ENCODE peak calls at places on chromosomes 11 and 22, in eight cellular contexts. E is NCI-H1417; U is stomach; J is Ammon's horn; F is heart left ventricle; A is stimulated activated CD8-positive, alpha-beta memory T cell treated with anti-CD3 and anti-CD28 coated beads, Interleukin-7, amount 100 ng/mL, for 1 hour; S is ecto neural progenitor cell; W is Panc1. Z is an unnamed sample.

GRCh38 chr11:61489833-61490585 is 18.5 kb upstream of the LRRC10B start:
- DNase-seq in J (no peak), W (no peak), U (no peak), E (no peak), A (no peak), S (peak), F (peak), Z (peak)

GRCh38 chr11:115222863-115223530 is 281.2 kb downstream of the CADM1 start:
- DNase-seq in E (no peak), F (no peak), U (no peak), S (no peak), J (no peak), W (no peak), A (no peak), Z (no peak)

GRCh38 chr11:16001899-16002426 is 354.4 kb downstream of the SOX6 start:
- DNase-seq in E (peak), F (no peak), S (no peak), A (no peak), U (peak), W (no peak), J (no peak), Z (peak)

GRCh38 chr11:75810637-75811383 is 4.2 kb upstream of the UVRAG start:
- DNase-seq in W (no peak), U (no peak), E (no peak), S (no peak), J (no peak), A (no peak), F (no peak), Z (no peak)

GRCh38 chr11:124882339-124883071 is 15.2 kb downstream of the ROBO4 start:
- DNase-seq in S (no peak), A (no peak), J (no peak), U (no peak), F (peak), E (no peak), W (no peak), Z (no peak)

GRCh38 chr22:29520851-29521250 is 32.7 kb downstream of the THOC5 start:
- DNase-seq in E (no peak), F (no peak), W (no peak), A (no peak), S (no peak), J (no peak), U (no peak), Z (no peak)

GRCh38 chr22:39155421-39155820 is 2.9 kb upstream of the CBX7 start:
- DNase-seq in W (no peak), E (no peak), A (no peak), J (no peak), S (no peak), F (no peak), U (no peak), Z (no peak)

GRCh38 chr11:34356576-34356917 is 1.3 kb downstream of the ABTB2 start:
- DNase-seq in A (no peak), J (peak), E (no peak), U (no peak), F (peak), W (no peak), S (peak), Z (peak)

GRCh38 chr11:116972692-116973091 is 125.5 kb downstream of the SIK3 start:
- DNase-seq in U (no peak), W (no peak), S (no peak), F (no peak), A (no peak), J (peak), E (no peak), Z (peak)

GRCh38 chr11:20156876-20157613 is 3.2 kb downstream of the DBX1 start:
- DNase-seq in W (no peak), U (no peak), E (no peak), A (no peak), F (no peak), S (peak), J (no peak), Z (no peak)

GRCh38 chr11:118883368-118884071 is at the start of gene CXCR5:
- DNase-seq in W (no peak), F (no peak), S (no peak), E (no peak), A (no peak), U (no peak), J (no peak), Z (no peak)

GRCh38 chr11:454801-455565 is 4.9 kb downstream of the PTDSS2 start:
- DNase-seq in S (no peak), W (no peak), J (no peak), E (no peak), F (no peak), A (no peak), U (no peak), Z (no peak)

GRCh38 chr11:71189768-71190315 is 62.5 kb downstream of the SHANK2 start:
- DNase-seq in S (no peak), F (no peak), J (no peak), U (no peak), W (no peak), A (no peak), E (no peak), Z (no peak)

GRCh38 chr11:124746621-124747243 is 5.3 kb downstream of the VSIG2 start:
- DNase-seq in J (no peak), F (peak), A (peak), E (peak), S (peak), W (no peak), U (peak), Z (peak)

GRCh38 chr22:36765943-36766450 is 9.9 kb downstream of the IFT27 start:
- DNase-seq in U (no peak), J (no peak), W (no peak), S (no peak), F (no peak), A (no peak), E (no peak), Z (no peak)

GRCh38 chr11:65525659-65526480 is 987 bp downstream of the SCYL1 start:
- DNase-seq in U (no peak), E (no peak), S (no peak), J (no peak), F (no peak), A (no peak), W (no peak), Z (no peak)

GRCh38 chr22:45251828-45252227 is 11.1 kb upstream of the KIAA0930 start:
- DNase-seq in J (no peak), U (no peak), A (no peak), E (no peak), S (no peak), F (no peak), W (no peak), Z (no peak)

GRCh38 chr11:65574963-65575567 is 788 bp upstream of the EHBP1L1 start:
- DNase-seq in E (peak), F (peak), S (no peak), J (no peak), U (peak), A (no peak), W (no peak), Z (peak)

GRCh38 chr11:8017894-8018741 is 31.0 kb downstream of the EIF3F start:
- DNase-seq in E (peak), F (no peak), A (no peak), J (peak), U (no peak), S (peak), W (no peak), Z (no peak)

Z was measured in NCI-H146.